ENCODE peak calls at places on chromosomes 7 and 10, in four cellular contexts. S is K562, E is GM12878, R is HepG2. A is an unnamed sample.

GRCh38 chr7:101630591-101630990 is 1.5 kb upstream of the MYL10 start:
- DNase-seq in E (no peak), R (no peak), S (no peak), A (no peak)

GRCh38 chr10:33509231-33509871 is 174.9 kb upstream of the NRP1 start:
- DNase-seq in S (peak; percentile 8), E (peak; percentile 25), R (peak; percentile 92), A (peak; percentile 68)

GRCh38 chr7:79723833-79724608 is 270.6 kb upstream of the MAGI2 start:
- DNase-seq in E (no peak), S (no peak), R (no peak), A (no peak)

GRCh38 chr10:32417906-32418547 is 27.9 kb upstream of the CCDC7 start:
- DNase-seq in E (no peak), S (no peak), R (no peak), A (no peak)

GRCh38 chr10:98295907-98296306 is 27.9 kb upstream of the LOXL4 start:
- DNase-seq in E (no peak), S (no peak), R (no peak), A (no peak)

GRCh38 chr7:8184241-8184640 is 77.7 kb downstream of the ICA1 start:
- DNase-seq in S (no peak), E (no peak), R (no peak), A (no peak)

GRCh38 chr7:157663061-157663863 is 326.5 kb downstream of the DNAJB6 start:
- DNase-seq in E (no peak), S (no peak), R (no peak), A (no peak)

GRCh38 chr7:41383596-41383995 is 319.3 kb downstream of the INHBA start:
- DNase-seq in E (no peak), R (no peak), S (no peak), A (no peak)

GRCh38 chr7:132755538-132756481 is 179.5 kb upstream of the PLXNA4 start:
- DNase-seq in R (no peak), S (no peak), E (no peak), A (no peak)

GRCh38 chr10:36494386-36494785 is 631.0 kb upstream of the ANKRD30A start:
- DNase-seq in S (no peak), R (no peak), E (no peak), A (peak; percentile 9)

GRCh38 chr10:125479059-125479458 is 203.9 kb downstream of the TEX36 start:
- DNase-seq in S (no peak), R (no peak), E (no peak), A (no peak)

GRCh38 chr10:71889388-71889987 is 38.4 kb upstream of the PSAP start:
- DNase-seq in S (no peak), R (no peak), E (no peak), A (no peak)

GRCh38 chr7:147170341-147171012 is 1053.9 kb downstream of the CNTNAP2 start:
- DNase-seq in E (no peak), R (no peak), S (no peak), A (no peak)

GRCh38 chr10:7410306-7410799 is 481 bp downstream of the SFMBT2 start:
- DNase-seq in S (peak; percentile 33), E (no peak), R (no peak), A (no peak)

GRCh38 chr10:16509996-16510395 is 11.7 kb downstream of the C1QL3 start:
- DNase-seq in S (no peak), R (peak; percentile 45), E (no peak), A (no peak)

GRCh38 chr7:31119249-31119648 is 67.1 kb downstream of the ADCYAP1R1 start:
- DNase-seq in R (no peak), E (no peak), S (no peak), A (no peak)

GRCh38 chr7:139725077-139725476 is 52.7 kb downstream of the HIPK2 start:
- DNase-seq in E (peak; percentile 59), S (no peak), R (no peak), A (no peak)

GRCh38 chr10:11424456-11425287 is 186.8 kb downstream of the USP6NL start:
- DNase-seq in R (peak; percentile 39), E (no peak), S (peak; percentile 81), A (peak; percentile 74)

GRCh38 chr10:51425431-51425830 is 274.0 kb downstream of the CSTF2T start:
- DNase-seq in S (no peak), R (no peak), E (no peak), A (no peak)

GRCh38 chr10:25209618-25210017 is 34.8 kb downstream of the GPR158 start:
- DNase-seq in E (no peak), R (no peak), S (no peak), A (no peak)

GRCh38 chr7:13933106-13933505 is 56.4 kb downstream of the ETV1 start:
- DNase-seq in R (no peak), S (no peak), E (no peak), A (no peak)

GRCh38 chr10:46006219-46006618 is 24.2 kb downstream of the NCOA4 start:
- DNase-seq in E (no peak), S (no peak), R (no peak), A (no peak)

GRCh38 chr7:957418-958220 is 3.1 kb upstream of the ADAP1 start:
- DNase-seq in R (peak; percentile 81), E (no peak), S (no peak), A (no peak)

GRCh38 chr7:43481905-43482678 is 100.8 kb upstream of the STK17A start:
- DNase-seq in S (no peak), E (no peak), R (no peak), A (no peak)

GRCh38 chr7:155342313-155342712 is 44.6 kb downstream of the INSIG1 start:
- DNase-seq in S (no peak), R (no peak), E (no peak), A (no peak)

DNA sequence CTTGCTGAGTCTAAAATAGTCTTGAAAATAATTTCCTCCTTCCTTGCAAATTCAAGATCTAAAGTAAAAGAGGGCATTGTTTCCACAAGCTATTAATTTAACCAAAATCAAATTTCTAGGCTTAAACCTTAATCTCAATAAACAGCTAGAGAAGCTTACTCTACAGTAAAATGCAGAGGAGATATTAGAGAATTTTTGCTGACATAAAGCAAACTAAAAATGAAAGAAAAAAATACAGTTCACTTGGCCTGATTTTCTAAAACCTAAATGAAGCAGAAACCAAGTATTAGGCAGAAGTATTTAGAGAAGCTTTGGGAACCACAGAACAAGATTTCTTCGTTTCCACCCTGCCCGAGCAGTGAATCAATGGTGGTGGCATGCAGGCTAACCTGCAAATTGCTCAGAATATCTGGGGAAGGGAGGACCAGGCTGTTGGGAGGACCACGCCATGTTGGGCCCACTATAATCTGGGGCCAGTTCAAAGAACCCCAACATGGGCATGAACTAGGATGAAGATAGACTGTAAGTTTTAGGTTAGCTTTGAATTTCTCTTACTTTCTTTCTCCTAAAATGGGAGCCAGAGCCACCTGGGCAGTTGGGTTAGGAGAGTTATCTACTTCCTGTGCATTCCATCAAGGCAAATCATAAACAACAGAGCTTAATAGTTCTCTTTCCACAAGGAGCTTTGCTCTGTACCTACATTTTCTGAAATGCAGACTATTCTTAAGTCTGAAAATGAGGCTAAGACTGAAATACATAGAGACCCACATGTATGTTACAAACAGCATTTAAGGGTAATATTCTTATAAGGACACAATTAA is 4.1 kb downstream of the LAMB1 start:
- DNase-seq in R (no peak), E (no peak), S (no peak), A (no peak)
- TF ChIP-seq POLR2AphosphoS2 in R (no peak), E (no peak), S (no peak), A (no peak)

GRCh38 chr7:16753932-16754571 is 497 bp downstream of the TSPAN13 start:
- DNase-seq in E (no peak), S (peak; percentile 40), R (peak; percentile 8), A (no peak)
- TF ChIP-seq POLR2AphosphoS2 in E (no peak), S (no peak), R (no peak), A (no peak)

DNA sequence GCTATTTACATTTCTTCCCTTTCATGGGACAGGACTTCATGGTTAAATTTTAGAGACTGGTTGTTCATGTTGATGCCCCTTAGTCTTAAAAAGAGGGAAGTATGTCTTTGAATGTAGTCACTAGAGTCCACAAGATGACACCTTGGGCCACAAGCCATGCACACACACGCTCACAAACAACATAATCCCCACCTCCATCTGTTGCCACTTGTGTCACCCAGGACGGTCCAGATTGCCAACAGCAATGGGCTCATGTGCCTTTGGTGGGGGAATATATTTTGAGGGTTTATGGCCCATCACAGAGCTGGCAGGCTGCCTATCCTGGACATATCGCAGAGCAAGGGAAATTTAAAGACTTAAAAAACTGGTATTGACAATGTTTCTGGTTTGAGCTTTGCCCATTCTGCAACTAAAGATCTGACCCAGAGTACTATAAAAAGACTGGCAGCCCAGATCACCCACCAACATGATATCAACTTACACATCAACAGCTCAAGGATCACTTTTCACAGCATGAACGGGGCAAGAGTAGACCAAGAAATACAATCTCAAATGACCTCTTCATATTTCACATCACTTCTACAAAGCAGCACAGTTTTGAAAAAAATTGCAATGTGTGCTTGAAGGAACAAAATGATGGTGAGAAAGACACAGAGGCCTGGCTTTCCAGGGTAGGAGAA is 50.5 kb downstream of the STRA8 start:
- DNase-seq in R (no peak), S (no peak), E (no peak), A (no peak)
- TF ChIP-seq POLR2AphosphoS2 in R (no peak), S (no peak), E (no peak), A (no peak)

GRCh38 chr10:114631678-114632417 is 26.2 kb downstream of the ABLIM1 start:
- DNase-seq in S (peak; percentile 27), R (peak; percentile 76), E (no peak), A (peak; percentile 33)
- TF ChIP-seq POLR2AphosphoS2 in S (no peak), R (no peak), E (no peak), A (no peak)

GRCh38 chr7:35817930-35818329 is 17.1 kb downstream of the SEPTIN7 start:
- DNase-seq in S (no peak), R (no peak), E (no peak), A (no peak)
- TF ChIP-seq POLR2AphosphoS2 in S (no peak), R (no peak), E (no peak), A (no peak)

DNA sequence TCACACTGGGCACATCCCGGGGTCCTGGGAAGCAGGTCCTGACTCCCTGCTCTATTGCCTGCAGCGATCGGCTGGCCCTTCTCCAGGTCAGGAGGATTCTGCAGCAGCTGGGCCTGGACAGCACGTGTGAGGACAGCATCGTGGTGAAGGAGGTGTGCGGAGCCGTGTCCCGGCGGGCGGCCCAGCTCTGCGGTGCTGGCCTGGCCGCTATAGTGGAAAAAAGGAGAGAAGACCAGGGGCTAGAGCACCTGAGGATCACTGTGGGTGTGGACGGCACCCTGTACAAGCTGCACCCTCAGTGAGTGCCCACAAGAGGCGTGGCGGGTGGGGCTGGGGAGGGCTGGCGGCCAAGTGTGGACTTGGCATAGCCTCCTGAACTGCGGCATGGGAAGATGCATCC is 12.8 kb upstream of the HK1 start:
- DNase-seq in E (no peak), R (no peak), S (no peak), A (no peak)
- TF ChIP-seq POLR2AphosphoS2 in E (no peak), R (no peak), S (no peak), A (no peak)

DNA sequence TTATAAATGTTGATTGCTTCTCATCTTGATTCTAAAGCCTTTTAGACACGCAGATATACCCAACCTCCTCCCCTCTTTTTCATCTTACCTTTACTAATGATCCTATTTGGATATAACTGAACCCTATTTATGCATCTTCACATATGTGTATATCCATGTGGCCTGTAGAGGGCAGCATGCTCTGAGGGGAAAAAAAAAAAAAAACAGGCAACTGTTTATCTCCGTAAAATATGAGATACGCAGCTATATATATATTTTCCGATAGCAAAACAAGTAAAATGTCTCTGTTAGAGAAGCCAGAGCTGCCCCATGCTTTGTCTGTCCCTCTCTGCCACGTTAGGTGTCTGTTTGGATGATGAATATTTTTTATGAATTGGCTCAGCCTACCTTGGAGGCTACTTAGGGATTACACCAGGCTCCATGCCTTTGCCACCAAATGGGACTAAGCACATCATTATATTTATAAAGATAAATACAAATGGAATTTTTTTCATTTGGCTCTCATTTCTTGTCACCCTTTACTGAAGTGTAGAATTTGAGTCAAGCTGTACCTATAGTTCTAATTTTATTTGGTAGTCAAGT is 174.8 kb upstream of the FZD1 start:
- DNase-seq in R (peak; percentile 16), S (peak; percentile 33), E (no peak), A (peak; percentile 17)
- TF ChIP-seq POLR2AphosphoS2 in R (no peak), S (no peak), E (no peak), A (no peak)